ENCODE peak calls at places on chromosome 14, in seven cellular contexts. V is gastrocnemius medialis; H is mammary epithelial cell; U is brain microvascular endothelial cell; P is lower leg skin; O is CD8-positive, alpha-beta T cell; R is cardiac muscle cell. F is an unnamed sample.

GRCh38 chr14:101862177-101862576 is 100.7 kb downstream of the PPP2R5C start:
- DNase-seq in R (no peak), V (no peak), O (no peak), P (no peak), H (no peak), U (no peak), F (no peak)

GRCh38 chr14:97177635-97178034 is 380.5 kb downstream of the VRK1 start:
- DNase-seq in R (no peak), U (no peak), V (no peak), O (no peak), H (no peak), P (no peak), F (no peak)

GRCh38 chr14:24092110-24092959 is 1.8 kb upstream of the PCK2 start:
- DNase-seq in P (no peak), V (no peak), U (no peak), O (no peak), R (no peak), H (no peak), F (no peak)

GRCh38 chr14:52960627-52961026 is 9.8 kb upstream of the FERMT2 start:
- DNase-seq in R (peak), P (no peak), V (no peak), U (no peak), H (no peak), O (no peak), F (no peak)

GRCh38 chr14:90495357-90496276 is 98.8 kb downstream of the CALM1 start:
- DNase-seq in U (peak), H (peak), O (peak), P (peak), R (peak), V (no peak), F (peak)

GRCh38 chr14:104503691-104504090 is 75.9 kb upstream of the C14orf180 start:
- DNase-seq in O (no peak), V (no peak), P (no peak), U (no peak), R (no peak), H (no peak), F (no peak)

GRCh38 chr14:23577710-23578392 is 739 bp downstream of the JPH4 start:
- DNase-seq in P (peak), U (no peak), H (no peak), R (no peak), O (no peak), V (no peak), F (no peak)

GRCh38 chr14:75531660-75532317 is 9.5 kb downstream of the BATF start:
- DNase-seq in V (no peak), U (no peak), H (no peak), O (no peak), P (no peak), R (no peak), F (no peak)

GRCh38 chr14:101122855-101123129 is 219.3 kb upstream of the RTL1 start:
- DNase-seq in O (no peak), V (no peak), P (no peak), H (no peak), U (no peak), R (no peak), F (no peak)

GRCh38 chr14:94659953-94660946 is 48.1 kb downstream of the SERPINA3 start:
- DNase-seq in V (no peak), H (peak), U (no peak), O (no peak), R (no peak), P (peak), F (no peak)

GRCh38 chr14:26194816-26195215 is 403.0 kb downstream of the NOVA1 start:
- DNase-seq in R (no peak), O (no peak), H (no peak), V (no peak), P (no peak), U (no peak), F (no peak)

GRCh38 chr14:103569436-103569835 is 6.7 kb downstream of the COA8 start:
- DNase-seq in R (no peak), V (no peak), H (no peak), O (no peak), P (no peak), U (no peak), F (no peak)

GRCh38 chr14:68619805-68620574 is 172.9 kb downstream of the ZFP36L1 start:
- DNase-seq in R (peak), U (peak), H (no peak), O (no peak), V (peak), P (peak), F (no peak)

GRCh38 chr14:23353433-23353780 is 720 bp upstream of the SLC22A17 start:
- DNase-seq in U (no peak), O (no peak), H (no peak), V (no peak), R (no peak), P (peak), F (no peak)

GRCh38 chr14:35347323-35348043 is 55.3 kb downstream of the PSMA6 start:
- DNase-seq in O (no peak), H (no peak), V (no peak), R (no peak), P (no peak), U (no peak), F (no peak)

GRCh38 chr14:104086661-104087461 is 1.4 kb downstream of the ASPG start:
- DNase-seq in R (no peak), H (no peak), P (no peak), O (no peak), U (no peak), V (no peak), F (no peak)

GRCh38 chr14:93286212-93286890 is 46.5 kb downstream of the BTBD7 start:
- DNase-seq in P (no peak), U (peak), H (no peak), R (no peak), O (no peak), V (no peak), F (no peak)

GRCh38 chr14:35339761-35340406 is 47.7 kb downstream of the PSMA6 start:
- DNase-seq in O (no peak), U (no peak), H (no peak), R (no peak), P (no peak), V (no peak), F (no peak)

GRCh38 chr14:101781240-101782061 is 19.9 kb downstream of the PPP2R5C start:
- DNase-seq in R (peak), U (no peak), V (no peak), O (no peak), H (peak), P (peak), F (no peak)

GRCh38 chr14:67943947-67944346 is 124.4 kb downstream of the RAD51B start:
- DNase-seq in H (peak), O (peak), V (peak), U (peak), R (peak), P (peak), F (peak)

GRCh38 chr14:32662234-32662633 is 276.4 kb upstream of the NPAS3 start:
- DNase-seq in V (no peak), O (no peak), H (peak), U (peak), R (no peak), P (no peak), F (no peak)

GRCh38 chr14:64943556-64943955 is 1.0 kb upstream of the GPX2 start:
- DNase-seq in V (no peak), R (no peak), O (no peak), U (no peak), H (no peak), P (peak), F (no peak)

GRCh38 chr14:58824106-58824505 is 186.3 kb downstream of the DACT1 start:
- DNase-seq in O (no peak), R (no peak), P (no peak), U (no peak), V (no peak), H (peak), F (no peak)

GRCh38 chr14:76904740-76905569 is 78.7 kb downstream of the LRRC74A start:
- DNase-seq in R (no peak), U (peak), H (peak), P (peak), O (peak), V (peak), F (peak)

GRCh38 chr14:76901171-76902055 is 75.2 kb downstream of the LRRC74A start:
- DNase-seq in P (no peak), U (no peak), O (no peak), H (peak), V (no peak), R (no peak), F (no peak)

GRCh38 chr14:76902591-76902990 is 76.4 kb downstream of the LRRC74A start:
- DNase-seq in U (no peak), R (no peak), V (no peak), P (no peak), O (no peak), H (no peak), F (no peak)

GRCh38 chr14:76900406-76901085 is 74.3 kb downstream of the LRRC74A start:
- DNase-seq in P (no peak), O (no peak), R (no peak), H (no peak), V (no peak), U (no peak), F (no peak)

GRCh38 chr14:76904100-76904739 is 78.0 kb downstream of the LRRC74A start:
- DNase-seq in R (no peak), O (no peak), P (no peak), V (peak), U (peak), H (peak), F (peak)
- H3K4me3 ChIP-seq in R (no peak), O (no peak), P (no peak), V (no peak), U (peak), H (no peak), F (peak)

DNA sequence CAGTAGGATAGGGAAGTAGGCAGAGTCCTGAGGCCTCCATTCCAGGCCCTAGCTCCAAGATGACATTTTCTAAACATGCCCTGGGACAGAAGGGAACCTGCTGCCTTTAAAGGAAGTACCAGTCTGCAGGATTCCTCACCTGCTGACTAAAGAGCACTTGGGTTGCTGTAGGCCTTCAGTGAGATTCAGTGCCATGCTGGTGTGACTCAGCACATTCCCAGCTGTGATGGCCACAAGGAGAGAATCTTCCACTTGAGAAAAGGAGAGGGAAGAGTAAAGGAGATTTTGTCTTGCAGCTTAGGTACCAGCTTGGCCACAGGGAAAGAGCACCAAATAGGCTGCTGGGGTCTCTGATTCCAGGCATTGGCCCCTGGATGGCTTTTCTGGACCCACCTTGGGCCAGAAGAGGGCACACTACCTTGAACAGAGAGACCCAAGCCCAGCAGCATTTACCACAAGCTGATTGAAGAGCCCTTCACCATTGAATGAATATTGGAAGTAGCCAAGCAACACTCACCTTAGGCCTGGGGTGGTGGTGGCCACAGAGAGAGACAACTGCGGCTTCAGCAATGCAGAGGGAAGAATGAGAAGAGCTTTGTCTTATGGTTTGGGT is 498.3 kb downstream of the KCNH5 start:
- DNase-seq in U (no peak), R (no peak), H (peak), O (no peak), V (no peak), P (no peak), F (no peak)
- TF ChIP-seq CTCF in U (no peak), R (no peak), H (no peak), O (no peak), V (no peak), P (no peak), F (no peak)

GRCh38 chr14:50792634-50793068 is 38.3 kb downstream of the NIN start:
- DNase-seq in R (no peak), O (no peak), V (peak), H (no peak), U (no peak), P (no peak), F (no peak)
- H3K4me3 ChIP-seq in R (no peak), O (no peak), V (no peak), H (no peak), U (no peak), P (no peak), F (no peak)

GRCh38 chr14:62179367-62180018 is 417.3 kb downstream of the SNAPC1 start:
- DNase-seq in V (peak), R (peak), O (no peak), U (peak), H (peak), P (no peak), F (peak)
- TF ChIP-seq CTCF in V (no peak), R (peak), O (no peak), U (peak), H (peak), P (no peak), F (peak)

GRCh38 chr14:72706485-72706884 is 187.4 kb downstream of the DPF3 start:
- DNase-seq in V (no peak), O (no peak), H (no peak), P (no peak), U (no peak), R (no peak), F (no peak)

GRCh38 chr14:72710212-72710611 is 183.7 kb downstream of the DPF3 start:
- DNase-seq in U (no peak), R (no peak), H (no peak), O (no peak), V (no peak), P (no peak), F (no peak)

GRCh38 chr14:72704507-72704906 is 189.4 kb downstream of the DPF3 start:
- DNase-seq in O (no peak), R (no peak), H (no peak), P (no peak), V (no peak), U (no peak), F (no peak)

GRCh38 chr14:72711936-72712335 is 182.0 kb downstream of the DPF3 start:
- DNase-seq in P (no peak), V (no peak), O (no peak), H (no peak), U (no peak), R (no peak), F (no peak)

DNA sequence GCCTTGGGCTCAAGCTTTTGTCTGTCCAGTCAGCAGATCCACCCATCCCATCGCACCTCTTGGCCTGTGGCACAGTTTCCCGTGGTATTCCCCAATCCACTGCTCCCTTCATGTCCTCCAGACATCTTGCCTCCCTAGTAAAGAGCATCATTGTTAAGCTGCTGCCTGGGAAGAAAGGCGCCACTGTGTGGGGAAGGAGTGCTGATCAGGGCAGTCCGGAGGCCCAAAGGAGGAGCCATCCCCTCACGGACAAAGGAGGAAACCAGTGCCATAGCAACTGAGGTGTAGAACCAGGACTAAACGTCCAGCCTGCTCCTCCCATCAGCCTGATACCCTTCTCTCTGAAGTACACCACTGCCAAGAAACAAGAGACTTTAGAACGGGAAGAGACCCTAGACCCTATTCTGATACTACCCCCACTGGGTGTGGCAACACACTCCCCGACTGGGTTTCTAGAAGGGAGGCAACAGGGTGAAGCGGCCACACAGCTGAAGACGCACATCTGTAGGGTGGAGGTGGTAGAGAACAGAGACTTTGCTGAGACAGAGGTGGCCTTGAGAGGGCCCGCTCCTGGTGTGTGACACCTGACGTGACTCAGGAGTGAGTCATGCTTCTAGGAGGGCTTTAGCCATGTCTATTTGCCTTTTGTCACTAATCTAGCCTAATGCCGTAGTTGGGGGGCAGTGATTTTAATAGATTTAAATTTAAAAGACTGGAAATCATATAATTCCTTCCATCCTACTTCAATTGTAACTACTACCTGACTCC is 185.0 kb downstream of the DPF3 start:
- DNase-seq in O (no peak), H (peak), U (no peak), V (no peak), P (no peak), R (no peak), F (no peak)
- H3K4me3 ChIP-seq in O (no peak), H (no peak), U (no peak), V (no peak), P (no peak), R (no peak), F (no peak)

GRCh38 chr14:81868172-81868571 is 334.5 kb upstream of the SEL1L start:
- DNase-seq in V (no peak), P (no peak), U (no peak), O (no peak), H (no peak), R (no peak), F (no peak)
- TF ChIP-seq CTCF in V (no peak), P (no peak), U (no peak), O (no peak), H (no peak), R (no peak), F (no peak)

DNA sequence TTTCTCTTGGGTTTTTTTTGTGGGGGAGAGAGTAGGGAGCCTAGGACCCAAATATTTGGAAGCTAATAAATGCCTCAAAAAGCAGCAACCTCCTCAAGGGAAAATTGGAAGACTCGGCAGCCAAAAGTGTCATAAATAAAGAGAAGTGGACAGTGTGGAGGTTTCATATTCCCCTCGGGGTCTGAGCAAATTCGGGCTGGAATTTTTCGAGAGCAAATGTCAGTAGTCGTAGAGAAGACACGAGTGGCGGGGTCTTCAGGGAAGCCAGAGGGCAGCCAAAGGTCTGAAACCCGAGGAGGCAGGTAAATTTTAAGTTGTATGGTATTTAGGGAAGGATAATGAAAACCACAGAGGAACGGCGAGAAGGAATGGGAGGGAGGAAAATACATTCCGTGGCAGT is 13.1 kb downstream of the BCL11B start:
- DNase-seq in U (no peak), H (no peak), O (no peak), P (peak), V (no peak), R (no peak), F (no peak)
- H3K4me3 ChIP-seq in U (no peak), H (peak), O (peak), P (no peak), V (no peak), R (no peak), F (no peak)